ENCODE peak calls at places on chromosomes 16 and 17, in five cellular contexts. V is IMR-90, I is HCT116, B is MM.1S, H is neural progenitor cell. Y is an unnamed sample.

GRCh38 chr16:11032000-11032921 is 87.9 kb downstream of the CLEC16A start:
- DNase-seq in H (no peak), V (no peak), B (no peak), I (no peak), Y (peak; percentile 68)

GRCh38 chr16:78628526-78628925 is 529.1 kb downstream of the WWOX start:
- DNase-seq in V (no peak), B (no peak), H (no peak), I (no peak), Y (peak; percentile 58)

GRCh38 chr17:3762922-3763776 is 37.8 kb downstream of the ITGAE start:
- DNase-seq in I (no peak), V (no peak), H (no peak), B (no peak), Y (no peak)

GRCh38 chr17:12046786-12047185 is 26.1 kb downstream of the MAP2K4 start:
- DNase-seq in B (no peak), V (no peak), H (peak; percentile 83), I (no peak), Y (no peak)

GRCh38 chr17:8997994-8998628 is 23.2 kb upstream of the NTN1 start:
- DNase-seq in V (peak; percentile 27), I (peak; percentile 51), B (peak; percentile 59), H (peak; percentile 76), Y (peak; percentile 17)

GRCh38 chr16:83995756-83996155 is 27.7 kb downstream of the NECAB2 start:
- DNase-seq in B (no peak), I (peak; percentile 18), V (peak; percentile 10), H (peak; percentile 90), Y (no peak)

GRCh38 chr16:14345512-14346115 is 274.5 kb downstream of the MRTFB start:
- DNase-seq in I (no peak), V (no peak), B (no peak), H (no peak), Y (no peak)

GRCh38 chr17:49022391-49022941 is 25.3 kb downstream of the IGF2BP1 start:
- DNase-seq in H (peak; percentile 89), V (peak; percentile 49), I (no peak), B (no peak), Y (peak; percentile 54)

GRCh38 chr16:46929378-46930332 is 43.8 kb downstream of the DNAJA2 start:
- DNase-seq in I (peak; percentile 18), V (peak; percentile 45), B (peak; percentile 69), H (peak; percentile 70), Y (peak; percentile 11)

GRCh38 chr16:68700120-68700519 is 37.0 kb upstream of the CDH1 start:
- DNase-seq in V (peak; percentile 10), I (no peak), H (no peak), B (no peak), Y (peak; percentile 18)

GRCh38 chr17:50829336-50829735 is 6.0 kb upstream of the WFIKKN2 start:
- DNase-seq in I (no peak), B (peak; percentile 30), H (no peak), V (no peak), Y (no peak)

DNA sequence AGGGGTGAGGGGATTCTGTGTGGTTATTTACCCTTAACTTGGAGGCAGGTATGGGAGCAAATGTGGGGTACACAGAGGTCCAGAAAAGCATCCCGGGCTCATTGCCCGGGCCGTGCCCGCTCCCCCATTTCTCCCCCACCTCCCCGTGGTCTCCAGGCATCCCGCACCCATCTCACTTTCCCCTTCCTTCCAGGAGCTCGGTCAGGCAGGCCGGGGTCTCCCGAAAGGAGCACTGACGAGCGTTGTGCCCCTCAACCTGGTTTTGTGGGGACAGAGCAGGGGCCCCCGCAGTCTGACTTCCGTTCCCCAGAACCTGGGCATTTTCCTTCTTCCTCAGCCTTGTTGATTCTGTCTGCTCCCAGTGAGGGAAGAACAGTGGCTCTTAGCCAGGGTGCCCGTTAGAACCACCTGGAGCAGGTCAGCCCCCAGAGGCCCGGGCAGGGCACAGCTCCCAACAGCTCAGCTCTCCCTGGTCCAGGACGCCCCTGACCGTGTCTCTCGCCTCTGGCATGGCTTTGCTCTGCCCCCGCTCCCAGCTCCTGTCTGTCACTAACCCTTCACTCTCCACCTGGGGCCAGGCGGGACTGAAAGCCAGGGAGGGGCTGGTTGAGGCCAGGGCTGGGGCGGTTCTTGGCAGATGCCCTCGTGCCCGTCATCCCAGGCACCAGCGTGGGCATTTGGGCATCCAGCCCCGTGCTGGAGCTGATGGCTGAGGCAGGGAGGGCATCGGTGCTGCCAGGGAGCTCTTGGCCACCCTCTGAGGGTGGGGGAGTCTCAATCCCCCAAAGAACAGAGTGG is 12.5 kb upstream of the NUDT16L1 start:
- DNase-seq in B (no peak), H (no peak), V (no peak), I (no peak), Y (no peak)
- H2AFZ ChIP-seq in B (no peak overlapping the region), H (no peak overlapping the region), V (no peak overlapping the region), I (no peak overlapping the region), Y (no peak overlapping the region)

GRCh38 chr17:16417896-16418683 is 2.7 kb downstream of the TRPV2 start:
- DNase-seq in H (no peak), V (peak; percentile 28), B (no peak), I (no peak), Y (peak; percentile 42)
- H3K27ac ChIP-seq in H (no peak overlapping the region), V (peak overlapping the region; percentile 88), B (no peak overlapping the region), I (peak overlapping the region; percentile 81), Y (peak overlapping the region; percentile 92)

GRCh38 chr16:57115504-57116182 is 23.3 kb downstream of the CPNE2 start:
- DNase-seq in I (no peak), V (peak; percentile 28), B (no peak), H (peak; percentile 84), Y (peak; percentile 39)
- H3K9ac ChIP-seq in I (no peak overlapping the region), V (no peak overlapping the region), B (no peak overlapping the region), H (no peak overlapping the region), Y (peak overlapping the region; percentile 16)

GRCh38 chr16:4847774-4848587 is 700 bp downstream of the UBN1 start:
- DNase-seq in B (peak; percentile 45), I (no peak), V (peak; percentile 64), H (peak; percentile 75), Y (peak; percentile 51)
- H2AFZ ChIP-seq in B (peak overlapping the region; percentile 58), I (no peak overlapping the region), V (peak overlapping the region; percentile 95), H (peak overlapping the region; percentile 87), Y (peak overlapping the region; percentile 58)

GRCh38 chr16:67311607-67312449 is 14.7 kb downstream of the KCTD19 start:
- DNase-seq in V (peak; percentile 100), B (no peak), H (no peak), I (peak; percentile 70), Y (peak; percentile 100)
- H3K27ac ChIP-seq in V (peak overlapping the region; percentile 82), B (no peak overlapping the region), H (no peak overlapping the region), I (no peak overlapping the region), Y (peak overlapping the region; percentile 88)

GRCh38 chr16:77297996-77298637 is 98.9 kb downstream of the SYCE1L start:
- DNase-seq in B (no peak), H (no peak), V (no peak), I (no peak), Y (peak; percentile 51)
- H3K9ac ChIP-seq in B (no peak overlapping the region), H (no peak overlapping the region), V (no peak overlapping the region), I (no peak overlapping the region), Y (peak overlapping the region; percentile 57)

Y was measured in astrocyte.